ENCODE peak calls at places on chromosomes 6 and 20, in nine cellular contexts. F is OCI-LY7, X is HL-60, Z is epithelial cell of proximal tubule, G is type B pancreatic cell, B is nephron progenitor cell, R is AG10803, Y is psoas muscle, C is sigmoid colon. U is an unnamed sample.
A peak's percentile ranks its signal among the peaks of the same experiment; 100 is the strongest.

GRCh38 chr6:129748901-129749748 is 39.1 kb upstream of the ARHGAP18 start:
- DNase-seq in R (peak; percentile 50), X (peak; percentile 11), Z (no peak), Y (no peak), F (no peak), C (no peak), G (no peak), B (no peak), U (no peak)

GRCh38 chr6:161418458-161418945 is 144.6 kb upstream of the AGPAT4 start:
- DNase-seq in X (no peak), B (peak; percentile 48), R (peak; percentile 85), Y (no peak), G (no peak), C (no peak), F (peak; percentile 58), Z (no peak), U (peak; percentile 61)

GRCh38 chr20:57663241-57663640 is 43.0 kb upstream of the ZBP1 start:
- DNase-seq in R (no peak), G (no peak), Y (no peak), F (no peak), X (no peak), B (peak; percentile 0), C (peak; percentile 53), Z (no peak), U (no peak)

GRCh38 chr20:63519765-63520593 is 586 bp upstream of the PPDPF start:
- DNase-seq in X (no peak), G (no peak), Z (no peak), R (peak; percentile 45), F (peak; percentile 55), Y (peak; percentile 78), C (no peak), B (peak; percentile 76), U (peak; percentile 76)

GRCh38 chr6:144882425-144882824 is 597.3 kb downstream of the UTRN start:
- DNase-seq in B (no peak), F (no peak), R (no peak), Y (no peak), G (no peak), X (no peak), C (no peak), Z (no peak), U (no peak)

GRCh38 chr6:34031567-34032383 is 114.1 kb downstream of the GRM4 start:
- DNase-seq in B (no peak), G (no peak), Y (no peak), X (no peak), R (no peak), Z (no peak), C (no peak), F (peak; percentile 78), U (no peak)

GRCh38 chr20:64155258-64156135 is 8.8 kb upstream of the MYT1 start:
- DNase-seq in Z (no peak), Y (no peak), G (no peak), F (no peak), C (peak; percentile 49), X (no peak), R (no peak), B (no peak), U (no peak)

GRCh38 chr6:15073344-15073789 is 172.5 kb upstream of the JARID2 start:
- DNase-seq in F (no peak), Y (no peak), G (no peak), X (no peak), B (no peak), R (no peak), C (no peak), Z (no peak), U (no peak)

GRCh38 chr20:3248167-3248992 is 9.4 kb upstream of the SLC4A11 start:
- DNase-seq in F (no peak), R (peak; percentile 33), G (no peak), C (no peak), X (no peak), B (peak; percentile 48), Z (no peak), Y (peak; percentile 78), U (peak; percentile 34)
- TF ChIP-seq CTCF in F (no peak), R (no peak), G (no peak), C (no peak), X (no peak), B (no peak), Z (no peak), Y (peak; percentile 17), U (no peak)

GRCh38 chr6:35788423-35788982 is 7.7 kb downstream of the CLPSL1 start:
- DNase-seq in Y (no peak), Z (no peak), B (no peak), X (no peak), C (no peak), F (no peak), G (no peak), R (no peak), U (no peak)
- TF ChIP-seq CTCF in Y (no peak), Z (no peak), B (no peak), X (no peak), C (no peak), F (no peak), G (no peak), R (no peak), U (no peak)

GRCh38 chr20:19466204-19466928 is 253.9 kb downstream of the SLC24A3 start:
- DNase-seq in B (no peak), X (no peak), R (no peak), F (no peak), G (peak; percentile 10), Z (no peak), Y (no peak), C (no peak), U (no peak)

GRCh38 chr20:19460386-19460785 is 247.9 kb downstream of the SLC24A3 start:
- DNase-seq in G (no peak), Y (no peak), X (no peak), Z (no peak), C (peak; percentile 17), B (no peak), R (peak; percentile 46), F (no peak), U (no peak)

GRCh38 chr20:19463597-19463996 is 251.2 kb downstream of the SLC24A3 start:
- DNase-seq in R (no peak), Z (no peak), Y (no peak), C (peak; percentile 21), B (no peak), X (no peak), G (peak; percentile 20), F (no peak), U (no peak)

GRCh38 chr20:19457551-19457950 is 245.1 kb downstream of the SLC24A3 start:
- DNase-seq in Y (no peak), X (no peak), F (no peak), C (no peak), R (peak; percentile 13), G (peak; percentile 16), Z (no peak), B (no peak), U (no peak)

DNA sequence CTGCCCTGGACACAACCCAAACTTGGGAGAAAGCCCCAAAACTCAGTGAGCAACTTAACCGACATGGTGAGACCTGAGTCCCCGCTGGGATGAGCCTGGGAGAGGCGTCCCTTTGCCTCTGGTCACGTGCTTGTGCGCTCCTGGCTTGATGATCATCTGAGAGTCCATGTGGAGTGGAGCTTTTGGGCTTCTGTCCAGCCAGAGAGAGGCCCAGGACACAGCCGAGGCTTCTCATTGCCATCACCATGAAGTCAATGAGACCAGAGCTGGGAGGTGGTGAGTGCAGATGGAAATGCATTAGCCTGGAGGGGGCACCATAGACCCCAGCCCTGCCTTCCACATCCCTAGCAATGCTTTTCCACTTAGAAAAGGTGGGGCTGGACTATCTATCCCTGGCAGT is 250.0 kb downstream of the SLC24A3 start:
- DNase-seq in G (peak; percentile 49), C (peak; percentile 62), X (no peak), F (no peak), Z (no peak), Y (no peak), R (no peak), B (no peak), U (no peak)
- TF ChIP-seq CTCF in G (no peak), C (no peak), X (no peak), F (no peak), Z (no peak), Y (no peak), R (no peak), B (no peak), U (no peak)

GRCh38 chr20:21796059-21796458 is 90.6 kb downstream of the PAX1 start:
- DNase-seq in B (no peak), R (no peak), X (no peak), G (no peak), F (peak; percentile 4), Y (no peak), Z (no peak), C (no peak), U (no peak)
- TF ChIP-seq CTCF in B (no peak), R (no peak), X (no peak), G (peak; percentile 41), F (peak; percentile 70), Y (no peak), Z (peak; percentile 25), C (no peak), U (no peak)

GRCh38 chr6:63352587-63353281 is 33.0 kb upstream of the LGSN start:
- DNase-seq in X (peak; percentile 81), B (peak; percentile 8), G (no peak), R (peak; percentile 17), F (peak; percentile 89), C (no peak), Y (no peak), Z (no peak), U (peak; percentile 15)
- TF ChIP-seq CTCF in X (peak; percentile 50), B (peak; percentile 37), G (peak; percentile 72), R (peak; percentile 55), F (peak; percentile 88), C (peak; percentile 25), Y (peak; percentile 62), Z (peak; percentile 85), U (no peak)

DNA sequence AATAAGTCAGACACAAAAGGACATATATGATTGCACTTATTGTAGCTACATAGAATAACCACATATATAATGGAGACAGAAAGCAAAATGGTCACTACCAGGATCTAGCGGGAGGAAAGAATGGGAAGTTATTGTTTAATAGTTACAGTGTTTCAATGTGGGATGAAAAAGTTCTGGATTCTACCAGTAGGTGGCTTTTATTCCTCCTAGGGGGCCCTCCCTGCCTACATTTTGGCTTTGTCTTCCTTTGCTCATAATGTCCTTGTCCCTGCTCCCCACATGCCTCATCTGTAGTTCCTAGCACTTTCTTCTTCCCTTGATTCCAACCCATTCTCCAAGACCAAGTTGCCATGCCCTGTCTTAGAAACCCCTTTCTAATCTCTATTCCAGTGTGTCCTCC is 16.3 kb downstream of the ZNF133 start:
- DNase-seq in F (no peak), G (no peak), B (no peak), Y (no peak), R (no peak), X (no peak), C (no peak), Z (no peak), U (no peak)
- TF ChIP-seq CTCF in F (peak; percentile 63), G (peak; percentile 61), B (peak; percentile 9), Y (no peak), R (peak; percentile 27), X (no peak), C (no peak), Z (peak; percentile 41), U (peak; percentile 66)

GRCh38 chr6:159487636-159488035 is 205.4 kb downstream of the SOD2 start:
- DNase-seq in Z (no peak), X (no peak), C (no peak), B (no peak), G (no peak), F (no peak), R (no peak), Y (no peak), U (no peak)
- TF ChIP-seq CTCF in Z (no peak), X (no peak), C (no peak), B (no peak), G (no peak), F (no peak), R (no peak), Y (no peak), U (no peak)

GRCh38 chr20:1299522-1299921 is 29.4 kb downstream of the SDCBP2 start:
- DNase-seq in Z (no peak), B (no peak), X (peak; percentile 13), F (no peak), G (no peak), C (peak; percentile 38), Y (peak; percentile 23), R (no peak), U (peak; percentile 27)
- TF ChIP-seq CTCF in Z (peak; percentile 38), B (no peak), X (peak; percentile 1), F (no peak), G (peak; percentile 54), C (no peak), Y (no peak), R (no peak), U (peak; percentile 28)